ENCODE peak calls at places on chromosomes 4 and X, in six cellular contexts. One of them, this sample, is unnamed.

GRCh38 chr4:66639361-66639760 is 905.9 kb downstream of the CENPC start:
- DNase-seq in mesothelial cell of epicardium: no peak
- DNase-seq in fibroblast of lung: peak
- DNase-seq in AG09309: peak
- DNase-seq in GM23338: no peak
- DNase-seq in HFF-Myc: no peak
- DNase-seq in this sample: no peak

GRCh38 chr4:22238742-22239141 is 277.1 kb downstream of the ADGRA3 start:
- DNase-seq in mesothelial cell of epicardium: no peak
- DNase-seq in fibroblast of lung: no peak
- DNase-seq in AG09309: no peak
- DNase-seq in GM23338: peak
- DNase-seq in HFF-Myc: no peak
- DNase-seq in this sample: peak

GRCh38 chrX:151384807-151385206 is 12.2 kb upstream of the VMA21 start:
- DNase-seq in mesothelial cell of epicardium: no peak
- DNase-seq in fibroblast of lung: no peak
- DNase-seq in AG09309: no peak
- DNase-seq in GM23338: peak
- DNase-seq in HFF-Myc: no peak
- DNase-seq in this sample: no peak

GRCh38 chr4:150155391-150155790 is 77.1 kb downstream of the DCLK2 start:
- DNase-seq in mesothelial cell of epicardium: no peak
- DNase-seq in fibroblast of lung: no peak
- DNase-seq in AG09309: no peak
- DNase-seq in GM23338: no peak
- DNase-seq in HFF-Myc: no peak
- DNase-seq in this sample: no peak

GRCh38 chr4:111806331-111806730 is 338.9 kb upstream of the FAM241A start:
- DNase-seq in mesothelial cell of epicardium: no peak
- DNase-seq in fibroblast of lung: no peak
- DNase-seq in AG09309: no peak
- DNase-seq in GM23338: peak
- DNase-seq in HFF-Myc: no peak
- DNase-seq in this sample: peak

GRCh38 chr4:87017580-87018061 is 82.8 kb downstream of the AFF1 start:
- DNase-seq in mesothelial cell of epicardium: no peak
- DNase-seq in fibroblast of lung: peak
- DNase-seq in AG09309: peak
- DNase-seq in GM23338: no peak
- DNase-seq in HFF-Myc: no peak
- DNase-seq in this sample: no peak

GRCh38 chr4:61202100-61202637 is 2.0 kb downstream of the ADGRL3 start:
- DNase-seq in mesothelial cell of epicardium: peak
- DNase-seq in fibroblast of lung: peak
- DNase-seq in AG09309: no peak
- DNase-seq in GM23338: peak
- DNase-seq in HFF-Myc: no peak
- DNase-seq in this sample: peak

GRCh38 chr4:28373601-28374000 is 1513.0 kb downstream of the STIM2 start:
- DNase-seq in mesothelial cell of epicardium: no peak
- DNase-seq in fibroblast of lung: peak
- DNase-seq in AG09309: no peak
- DNase-seq in GM23338: no peak
- DNase-seq in HFF-Myc: no peak
- DNase-seq in this sample: no peak

GRCh38 chr4:176588436-176588835 is 204.3 kb downstream of the VEGFC start:
- DNase-seq in mesothelial cell of epicardium: no peak
- DNase-seq in fibroblast of lung: no peak
- DNase-seq in AG09309: no peak
- DNase-seq in GM23338: no peak
- DNase-seq in HFF-Myc: no peak
- DNase-seq in this sample: no peak

GRCh38 chrX:107429090-107429489 is 20.4 kb upstream of the FRMPD3 start:
- DNase-seq in mesothelial cell of epicardium: no peak
- DNase-seq in fibroblast of lung: no peak
- DNase-seq in AG09309: no peak
- DNase-seq in GM23338: peak
- DNase-seq in HFF-Myc: no peak
- DNase-seq in this sample: peak

GRCh38 chr4:122803788-122804208 is 22.8 kb upstream of the FGF2 start:
- DNase-seq in mesothelial cell of epicardium: no peak
- DNase-seq in fibroblast of lung: no peak
- DNase-seq in AG09309: no peak
- DNase-seq in GM23338: no peak
- DNase-seq in HFF-Myc: no peak
- DNase-seq in this sample: no peak

GRCh38 chrX:103779156-103779555 is 2.5 kb downstream of the PLP1 start:
- DNase-seq in mesothelial cell of epicardium: no peak
- DNase-seq in fibroblast of lung: peak
- DNase-seq in AG09309: no peak
- DNase-seq in GM23338: no peak
- DNase-seq in HFF-Myc: no peak
- DNase-seq in this sample: no peak

GRCh38 chr4:2067446-2068197 is 8.5 kb downstream of the NAT8L start:
- DNase-seq in mesothelial cell of epicardium: no peak
- DNase-seq in fibroblast of lung: no peak
- DNase-seq in AG09309: no peak
- DNase-seq in GM23338: no peak
- DNase-seq in HFF-Myc: no peak
- DNase-seq in this sample: no peak

GRCh38 chr4:88137112-88137511 is 21.3 kb downstream of the ABCG2 start:
- DNase-seq in mesothelial cell of epicardium: no peak
- DNase-seq in fibroblast of lung: peak
- DNase-seq in AG09309: no peak
- DNase-seq in GM23338: no peak
- DNase-seq in HFF-Myc: no peak
- DNase-seq in this sample: no peak

GRCh38 chr4:39021631-39022030 is 10.6 kb downstream of the TMEM156 start:
- DNase-seq in mesothelial cell of epicardium: no peak
- DNase-seq in fibroblast of lung: no peak
- DNase-seq in AG09309: no peak
- DNase-seq in GM23338: no peak
- DNase-seq in HFF-Myc: no peak
- DNase-seq in this sample: no peak

GRCh38 chrX:121128946-121129345 is 81.5 kb downstream of the GLUD2 start:
- DNase-seq in mesothelial cell of epicardium: no peak
- DNase-seq in fibroblast of lung: no peak
- DNase-seq in AG09309: no peak
- DNase-seq in GM23338: no peak
- DNase-seq in HFF-Myc: no peak
- DNase-seq in this sample: no peak

GRCh38 chr4:175932116-175932515 is 120.1 kb upstream of the GPM6A start:
- DNase-seq in mesothelial cell of epicardium: no peak
- DNase-seq in fibroblast of lung: no peak
- DNase-seq in AG09309: no peak
- DNase-seq in GM23338: no peak
- DNase-seq in HFF-Myc: no peak
- DNase-seq in this sample: no peak

GRCh38 chr4:163523791-163524365 is 29.4 kb downstream of the TMA16 start:
- DNase-seq in mesothelial cell of epicardium: no peak
- DNase-seq in fibroblast of lung: no peak
- DNase-seq in AG09309: no peak
- DNase-seq in GM23338: no peak
- DNase-seq in HFF-Myc: no peak
- DNase-seq in this sample: no peak

GRCh38 chr4:28350485-28350884 is 1489.8 kb downstream of the STIM2 start:
- DNase-seq in mesothelial cell of epicardium: no peak
- DNase-seq in fibroblast of lung: no peak
- DNase-seq in AG09309: peak
- DNase-seq in GM23338: no peak
- DNase-seq in HFF-Myc: no peak
- DNase-seq in this sample: no peak

GRCh38 chr4:140296335-140296753 is 77.1 kb upstream of the SCOC start:
- DNase-seq in mesothelial cell of epicardium: no peak
- DNase-seq in fibroblast of lung: peak
- DNase-seq in AG09309: peak
- DNase-seq in GM23338: no peak
- DNase-seq in HFF-Myc: peak
- DNase-seq in this sample: peak

GRCh38 chrX:104085477-104085876 is 9.4 kb upstream of the TMSB15C start:
- DNase-seq in mesothelial cell of epicardium: no peak
- DNase-seq in fibroblast of lung: no peak
- DNase-seq in AG09309: no peak
- DNase-seq in GM23338: no peak
- DNase-seq in HFF-Myc: no peak
- DNase-seq in this sample: no peak

GRCh38 chr4:73070072-73070385 is 513 bp upstream of the COX18 start:
- DNase-seq in mesothelial cell of epicardium: no peak
- DNase-seq in fibroblast of lung: no peak
- DNase-seq in AG09309: no peak
- DNase-seq in GM23338: peak
- DNase-seq in HFF-Myc: no peak
- DNase-seq in this sample: no peak

GRCh38 chr4:5383191-5383980 is 325.0 kb downstream of the EVC2 start:
- DNase-seq in mesothelial cell of epicardium: no peak
- DNase-seq in fibroblast of lung: no peak
- DNase-seq in AG09309: no peak
- DNase-seq in GM23338: no peak
- DNase-seq in HFF-Myc: no peak
- DNase-seq in this sample: no peak

GRCh38 chrX:130100180-130100579 is 10.1 kb downstream of the ELF4 start:
- DNase-seq in mesothelial cell of epicardium: no peak
- DNase-seq in fibroblast of lung: no peak
- DNase-seq in AG09309: peak
- DNase-seq in GM23338: no peak
- DNase-seq in HFF-Myc: no peak
- DNase-seq in this sample: no peak

GRCh38 chr4:185682236-185682635 is 129.8 kb downstream of the SORBS2 start:
- DNase-seq in mesothelial cell of epicardium: no peak
- DNase-seq in fibroblast of lung: peak
- DNase-seq in AG09309: peak
- DNase-seq in GM23338: no peak
- DNase-seq in HFF-Myc: no peak
- DNase-seq in this sample: no peak

GRCh38 chrX:38804481-38805293 is 3.4 kb downstream of the MID1IP1 start:
- DNase-seq in mesothelial cell of epicardium: no peak
- DNase-seq in fibroblast of lung: no peak
- DNase-seq in AG09309: no peak
- DNase-seq in GM23338: peak
- DNase-seq in HFF-Myc: no peak
- DNase-seq in this sample: peak

GRCh38 chrX:17839269-17839668 is 21.8 kb downstream of the RAI2 start:
- DNase-seq in mesothelial cell of epicardium: no peak
- DNase-seq in fibroblast of lung: no peak
- DNase-seq in AG09309: no peak
- DNase-seq in GM23338: peak
- DNase-seq in HFF-Myc: no peak
- DNase-seq in this sample: no peak
- TF ChIP-seq CTCF in mesothelial cell of epicardium: no peak
- TF ChIP-seq CTCF in fibroblast of lung: no peak
- TF ChIP-seq CTCF in AG09309: no peak
- TF ChIP-seq CTCF in GM23338: peak
- TF ChIP-seq CTCF in HFF-Myc: no peak
- TF ChIP-seq CTCF in this sample: no peak

GRCh38 chr4:151651496-151651895 is 109.3 kb downstream of the GATB start:
- DNase-seq in mesothelial cell of epicardium: no peak
- DNase-seq in fibroblast of lung: no peak
- DNase-seq in AG09309: no peak
- DNase-seq in GM23338: no peak
- DNase-seq in HFF-Myc: no peak
- DNase-seq in this sample: no peak

GRCh38 chr4:151649461-151649860 is 111.3 kb downstream of the GATB start:
- DNase-seq in mesothelial cell of epicardium: no peak
- DNase-seq in fibroblast of lung: no peak
- DNase-seq in AG09309: no peak
- DNase-seq in GM23338: no peak
- DNase-seq in HFF-Myc: no peak
- DNase-seq in this sample: no peak

GRCh38 chr4:151653548-151653918 is 107.3 kb downstream of the GATB start:
- DNase-seq in mesothelial cell of epicardium: no peak
- DNase-seq in fibroblast of lung: no peak
- DNase-seq in AG09309: no peak
- DNase-seq in GM23338: no peak
- DNase-seq in HFF-Myc: peak
- DNase-seq in this sample: no peak

GRCh38 chr4:151657896-151658295 is 102.9 kb downstream of the GATB start:
- DNase-seq in mesothelial cell of epicardium: no peak
- DNase-seq in fibroblast of lung: no peak
- DNase-seq in AG09309: no peak
- DNase-seq in GM23338: no peak
- DNase-seq in HFF-Myc: no peak
- DNase-seq in this sample: no peak

GRCh38 chr4:151652841-151653547 is 107.8 kb downstream of the GATB start:
- DNase-seq in mesothelial cell of epicardium: no peak
- DNase-seq in fibroblast of lung: peak
- DNase-seq in AG09309: peak
- DNase-seq in GM23338: no peak
- DNase-seq in HFF-Myc: peak
- DNase-seq in this sample: no peak
- TF ChIP-seq CTCF in mesothelial cell of epicardium: no peak
- TF ChIP-seq CTCF in fibroblast of lung: no peak
- TF ChIP-seq CTCF in AG09309: no peak
- TF ChIP-seq CTCF in GM23338: no peak
- TF ChIP-seq CTCF in HFF-Myc: no peak
- TF ChIP-seq CTCF in this sample: no peak

GRCh38 chrX:101462892-101463291 is 22.4 kb upstream of the ARMCX4 start:
- DNase-seq in mesothelial cell of epicardium: no peak
- DNase-seq in fibroblast of lung: peak
- DNase-seq in AG09309: no peak
- DNase-seq in GM23338: peak
- DNase-seq in HFF-Myc: no peak
- DNase-seq in this sample: no peak
- TF ChIP-seq CTCF in mesothelial cell of epicardium: no peak
- TF ChIP-seq CTCF in fibroblast of lung: peak
- TF ChIP-seq CTCF in AG09309: peak
- TF ChIP-seq CTCF in GM23338: peak
- TF ChIP-seq CTCF in HFF-Myc: peak
- TF ChIP-seq CTCF in this sample: no peak

DNA sequence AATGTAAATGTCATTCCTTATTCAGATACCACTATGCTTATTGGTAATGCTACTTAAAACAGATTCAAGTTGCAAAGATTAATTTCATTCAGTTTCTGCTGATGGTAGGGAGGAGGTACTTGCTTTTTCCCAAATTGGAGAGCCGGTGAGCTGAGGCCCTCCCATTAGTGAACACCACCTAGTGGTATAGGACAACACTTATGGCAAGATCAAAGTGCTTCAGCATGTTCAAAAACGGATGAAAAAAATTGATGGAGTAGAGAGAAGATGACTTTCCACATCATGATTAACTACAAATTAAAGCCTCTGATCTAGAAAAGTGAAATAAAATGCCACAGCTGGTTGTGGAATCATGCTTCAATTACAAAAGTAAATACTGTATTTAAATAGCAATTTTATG is 112.9 kb downstream of the MBNL3 start:
- DNase-seq in mesothelial cell of epicardium: no peak
- DNase-seq in fibroblast of lung: no peak
- DNase-seq in AG09309: no peak
- DNase-seq in GM23338: peak
- DNase-seq in HFF-Myc: no peak
- DNase-seq in this sample: no peak
- TF ChIP-seq CTCF in mesothelial cell of epicardium: no peak
- TF ChIP-seq CTCF in fibroblast of lung: peak
- TF ChIP-seq CTCF in AG09309: peak
- TF ChIP-seq CTCF in GM23338: peak
- TF ChIP-seq CTCF in HFF-Myc: peak
- TF ChIP-seq CTCF in this sample: peak

GRCh38 chr4:113294910-113295309 is 245.5 kb downstream of the ANK2 start:
- DNase-seq in mesothelial cell of epicardium: no peak
- DNase-seq in fibroblast of lung: no peak
- DNase-seq in AG09309: no peak
- DNase-seq in GM23338: no peak
- DNase-seq in HFF-Myc: no peak
- DNase-seq in this sample: no peak
- TF ChIP-seq CTCF in mesothelial cell of epicardium: no peak
- TF ChIP-seq CTCF in fibroblast of lung: no peak
- TF ChIP-seq CTCF in AG09309: peak
- TF ChIP-seq CTCF in GM23338: no peak
- TF ChIP-seq CTCF in HFF-Myc: no peak
- TF ChIP-seq CTCF in this sample: no peak